ENCODE peak calls at places on chromosome 13, in eight cellular contexts. P is activated CD4-positive, CD25-positive, alpha-beta regulatory T cell; Q is central memory CD4-positive, alpha-beta T cell; W is iPS DF 19.7; A is H9; T is cardiac muscle cell; N is fibroblast of lung; E is bronchial epithelial cell. R is an unnamed sample.

GRCh38 chr13:51614350-51614786 is 30.1 kb downstream of the WDFY2 start:
- DNase-seq in P (no peak), Q (peak), W (no peak), A (no peak), T (no peak), N (no peak), E (no peak), R (no peak)

GRCh38 chr13:63842102-63842501 is 2426.5 kb upstream of the PCDH20 start:
- DNase-seq in P (no peak), Q (no peak), W (no peak), A (no peak), T (no peak), N (no peak), E (no peak), R (no peak)

GRCh38 chr13:99960663-99961440 is 10.7 kb downstream of the ZIC5 start:
- DNase-seq in P (no peak), Q (no peak), W (no peak), A (no peak), T (no peak), N (no peak), E (no peak), R (no peak)

GRCh38 chr13:44263920-44264610 is 109.6 kb upstream of the SERP2 start:
- DNase-seq in P (no peak), Q (no peak), W (no peak), A (no peak), T (peak), N (no peak), E (peak), R (peak)

GRCh38 chr13:57611956-57612355 is 19.6 kb upstream of the PCDH17 start:
- DNase-seq in P (no peak), Q (no peak), W (no peak), A (no peak), T (no peak), N (no peak), E (no peak), R (no peak)

GRCh38 chr13:21638319-21639282 is 32.3 kb upstream of the FGF9 start:
- DNase-seq in P (no peak), Q (peak), W (no peak), A (no peak), T (peak), N (peak), E (peak), R (no peak)

GRCh38 chr13:78910147-78910546 is 251.2 kb upstream of the OBI1 start:
- DNase-seq in P (no peak), Q (no peak), W (no peak), A (no peak), T (no peak), N (no peak), E (no peak), R (no peak)

GRCh38 chr13:111589321-111589720 is 268.9 kb downstream of the TEX29 start:
- DNase-seq in P (no peak), Q (no peak), W (no peak), A (peak), T (no peak), N (no peak), E (no peak), R (no peak)

GRCh38 chr13:37715606-37716015 is 117.0 kb upstream of the POSTN start:
- DNase-seq in P (no peak), Q (no peak), W (no peak), A (no peak), T (peak), N (peak), E (peak), R (no peak)

GRCh38 chr13:111436446-111436845 is 116.0 kb downstream of the TEX29 start:
- DNase-seq in P (no peak), Q (no peak), W (no peak), A (no peak), T (no peak), N (no peak), E (no peak), R (no peak)

GRCh38 chr13:94595943-94596574 is at the start of gene TGDS:
- DNase-seq in P (peak), Q (peak), W (peak), A (peak), T (peak), N (peak), E (peak), R (peak)

GRCh38 chr13:74930402-74931165 is 551.4 kb downstream of the TBC1D4 start:
- DNase-seq in P (no peak), Q (no peak), W (no peak), A (no peak), T (no peak), N (peak), E (peak), R (no peak)

GRCh38 chr13:52847682-52848432 is 583 bp downstream of the PCDH8 start:
- DNase-seq in P (no peak), Q (no peak), W (no peak), A (no peak), T (no peak), N (no peak), E (no peak), R (no peak)

GRCh38 chr13:93039131-93039530 is 187.5 kb upstream of the GPC6 start:
- DNase-seq in P (no peak), Q (no peak), W (no peak), A (no peak), T (peak), N (peak), E (no peak), R (no peak)

GRCh38 chr13:46675016-46675415 is 121.9 kb downstream of the ESD start:
- DNase-seq in P (no peak), Q (no peak), W (no peak), A (no peak), T (no peak), N (peak), E (no peak), R (no peak)

GRCh38 chr13:43802511-43802910 is 15.7 kb upstream of the ENOX1 start:
- DNase-seq in P (no peak), Q (no peak), W (no peak), A (no peak), T (no peak), N (no peak), E (peak), R (no peak)

GRCh38 chr13:33009019-33009418 is 7.2 kb upstream of the KL start:
- DNase-seq in P (no peak), Q (no peak), W (no peak), A (no peak), T (no peak), N (no peak), E (no peak), R (no peak)

GRCh38 chr13:107192289-107192688 is 624.4 kb upstream of the ARGLU1 start:
- DNase-seq in P (no peak), Q (no peak), W (no peak), A (no peak), T (no peak), N (no peak), E (no peak), R (no peak)

GRCh38 chr13:25171517-25172302 is at the start of gene AMER2:
- DNase-seq in P (no peak), Q (no peak), W (no peak), A (no peak), T (peak), N (peak), E (no peak), R (peak)

GRCh38 chr13:98363326-98363725 is 186.3 kb upstream of the RNF113B start:
- DNase-seq in P (no peak), Q (no peak), W (no peak), A (no peak), T (no peak), N (no peak), E (no peak), R (no peak)